ENCODE peak calls at places on chromosomes 3 and 15, in five cellular contexts. Q is DMS53, R is A172, T is GM13976, B is fibroblast of mammary gland. A is an unnamed sample.

GRCh38 chr3:56970401-56971002 is 90.0 kb upstream of the SPATA12 start:
- DNase-seq in Q (no peak), R (no peak), T (peak), B (no peak), A (no peak)

GRCh38 chr15:82093774-82094211 is 48.0 kb upstream of the MEX3B start:
- DNase-seq in Q (peak), R (peak), T (no peak), B (peak), A (no peak)

GRCh38 chr3:155088705-155089380 is 8.7 kb downstream of the MME start:
- DNase-seq in Q (no peak), R (no peak), T (no peak), B (no peak), A (no peak)

GRCh38 chr3:4528802-4529201 is 35.7 kb downstream of the ITPR1 start:
- DNase-seq in Q (no peak), R (no peak), T (no peak), B (no peak), A (no peak)

GRCh38 chr3:134880431-134880830 is 85.4 kb downstream of the EPHB1 start:
- DNase-seq in Q (no peak), R (no peak), T (no peak), B (no peak), A (no peak)

GRCh38 chr3:59518268-59518667 is 468.4 kb upstream of the CFAP20DC start:
- DNase-seq in Q (no peak), R (no peak), T (no peak), B (no peak), A (no peak)

GRCh38 chr3:8441969-8442559 is 59.6 kb upstream of the LMCD1 start:
- DNase-seq in Q (peak), R (peak), T (peak), B (peak), A (no peak)

GRCh38 chr3:28268989-28269388 is 27.6 kb downstream of the CMC1 start:
- DNase-seq in Q (no peak), R (no peak), T (no peak), B (no peak), A (no peak)

GRCh38 chr3:170768334-170768801 is 101.6 kb downstream of the RPL22L1 start:
- DNase-seq in Q (no peak), R (peak), T (no peak), B (peak), A (no peak)

GRCh38 chr3:11120091-11120845 is 34.0 kb upstream of the HRH1 start:
- DNase-seq in Q (no peak), R (no peak), T (no peak), B (no peak), A (no peak)

GRCh38 chr3:117893638-117894037 is 1141.0 kb downstream of the IGSF11 start:
- DNase-seq in Q (peak), R (no peak), T (no peak), B (no peak), A (no peak)

GRCh38 chr15:72809329-72809728 is 25.8 kb upstream of the ADPGK start:
- DNase-seq in Q (no peak), R (no peak), T (no peak), B (no peak), A (no peak)

GRCh38 chr3:129727707-129728106 is 121.2 kb upstream of the PLXND1 start:
- DNase-seq in Q (no peak), R (no peak), T (no peak), B (no peak), A (no peak)

GRCh38 chr3:195083659-195084058 is 187.3 kb downstream of the XXYLT1 start:
- DNase-seq in Q (no peak), R (no peak), T (no peak), B (no peak), A (no peak)

GRCh38 chr3:445960-446359 is 249.4 kb downstream of the CHL1 start:
- DNase-seq in Q (no peak), R (no peak), T (no peak), B (no peak), A (no peak)

GRCh38 chr15:94000603-94001002 is 230.8 kb upstream of the MCTP2 start:
- DNase-seq in Q (no peak), R (no peak), T (no peak), B (no peak), A (no peak)